ENCODE peak calls at places on chromosomes 11 and 22, in five cellular contexts. F is foreskin fibroblast, B is HEK293T, T is mucosa of gallbladder, Y is frontal cortex. C is an unnamed sample.

GRCh38 chr11:134536219-134536618 is 124.2 kb upstream of the B3GAT1 start:
- DNase-seq in Y (no peak), B (no peak), F (no peak), T (no peak), C (no peak)

GRCh38 chr11:3021125-3021524 is 29.0 kb upstream of the NAP1L4 start:
- DNase-seq in Y (peak), F (peak), T (peak), B (peak), C (peak)

GRCh38 chr11:68525930-68526329 is 65.4 kb downstream of the PPP6R3 start:
- DNase-seq in B (no peak), F (no peak), Y (no peak), T (no peak), C (peak)

GRCh38 chr22:44205713-44206645 is 25.3 kb downstream of the PARVG start:
- DNase-seq in T (no peak), Y (no peak), F (no peak), B (no peak), C (no peak)

GRCh38 chr11:75800136-75800675 is 14.8 kb upstream of the UVRAG start:
- DNase-seq in B (no peak), T (no peak), F (no peak), Y (no peak), C (no peak)

GRCh38 chr22:38868886-38869381 is 3.1 kb downstream of the CBX6 start:
- DNase-seq in Y (peak), F (peak), T (peak), B (peak), C (peak)

GRCh38 chr11:67642490-67643120 is 3.0 kb upstream of the TBX10 start:
- DNase-seq in F (no peak), T (no peak), Y (no peak), B (no peak), C (no peak)

GRCh38 chr22:50524664-50525103 is 714 bp downstream of the SCO2 start:
- DNase-seq in F (no peak), B (no peak), T (no peak), Y (no peak), C (no peak)

GRCh38 chr11:2511421-2512369 is 66.9 kb downstream of the KCNQ1 start:
- DNase-seq in F (no peak), Y (peak), B (no peak), T (peak), C (no peak)